ENCODE peak calls at places on chromosomes 6 and 20, in four cellular contexts. U is PC-9, S is fibroblast of lung, H is psoas muscle. Z is an unnamed sample.

GRCh38 chr20:25237610-25238318 is 10.1 kb upstream of the PYGB start:
- DNase-seq in U (peak), S (peak), H (peak), Z (peak)

GRCh38 chr6:33383427-33384185 is 8.0 kb upstream of the KIFC1 start:
- DNase-seq in U (no peak), S (no peak), H (no peak), Z (no peak)

GRCh38 chr6:149834513-149835481 is 29.4 kb downstream of the LRP11 start:
- DNase-seq in U (peak), S (peak), H (no peak), Z (no peak)

GRCh38 chr20:6767536-6768227 is at the start of gene BMP2:
- DNase-seq in U (no peak), S (peak), H (peak), Z (peak)

GRCh38 chr20:6697228-6697972 is 70.1 kb upstream of the BMP2 start:
- DNase-seq in U (no peak), S (no peak), H (no peak), Z (no peak)

GRCh38 chr20:53346266-53346665 is 247.4 kb downstream of the ZNF217 start:
- DNase-seq in U (no peak), S (no peak), H (no peak), Z (no peak)

GRCh38 chr6:79671605-79672266 is 40.6 kb downstream of the SH3BGRL2 start:
- DNase-seq in U (peak), S (peak), H (peak), Z (no peak)

GRCh38 chr6:130760006-130760405 is 67.2 kb upstream of the SMLR1 start:
- DNase-seq in U (no peak), S (peak), H (no peak), Z (no peak)

GRCh38 chr6:78492351-78493010 is 374.9 kb upstream of the IRAK1BP1 start:
- DNase-seq in U (no peak), S (no peak), H (no peak), Z (no peak)

GRCh38 chr20:63738687-63739128 is 868 bp upstream of the SLC2A4RG start:
- DNase-seq in U (no peak), S (peak), H (peak), Z (no peak)

GRCh38 chr6:68238097-68238597 is 396.9 kb upstream of the ADGRB3 start:
- DNase-seq in U (no peak), S (peak), H (no peak), Z (no peak)

GRCh38 chr6:136723780-136724179 is 68.5 kb downstream of the MAP3K5 start:
- DNase-seq in U (no peak), S (no peak), H (no peak), Z (no peak)

GRCh38 chr6:127950566-127951141 is 49.8 kb upstream of the THEMIS start:
- DNase-seq in U (no peak), S (no peak), H (no peak), Z (no peak)

GRCh38 chr6:44960898-44961297 is 367.2 kb upstream of the RUNX2 start:
- DNase-seq in U (no peak), S (peak), H (no peak), Z (no peak)

GRCh38 chr6:161736341-161736740 is 462.5 kb upstream of the AGPAT4 start:
- DNase-seq in U (no peak), S (no peak), H (no peak), Z (no peak)

GRCh38 chr20:6886065-6886729 is 118.7 kb downstream of the BMP2 start:
- DNase-seq in U (no peak), S (no peak), H (no peak), Z (no peak)

GRCh38 chr6:97189767-97190166 is 93.2 kb downstream of the MMS22L start:
- DNase-seq in U (no peak), S (peak), H (no peak), Z (peak)

GRCh38 chr6:126628125-126628524 is 288.2 kb downstream of the CENPW start:
- DNase-seq in U (no peak), S (no peak), H (no peak), Z (no peak)

GRCh38 chr6:135182120-135182992 is 1.2 kb downstream of the MYB start:
- DNase-seq in U (peak), S (peak), H (peak), Z (no peak)

GRCh38 chr6:144284474-144284752 is 722 bp upstream of the UTRN start:
- DNase-seq in U (peak), S (no peak), H (no peak), Z (no peak)

GRCh38 chr6:169312658-169313346 is 59.2 kb upstream of the THBS2 start:
- DNase-seq in U (no peak), S (peak), H (no peak), Z (peak)

GRCh38 chr6:26233608-26234420 is 131.2 kb upstream of the BTN3A2 start:
- DNase-seq in U (peak), S (peak), H (no peak), Z (no peak)

GRCh38 chr20:62367136-62367482 is at the start of gene LAMA5:
- DNase-seq in U (no peak), S (no peak), H (peak), Z (no peak)

GRCh38 chr20:53752583-53752970 is 158.9 kb upstream of the ZNF217 start:
- DNase-seq in U (no peak), S (no peak), H (no peak), Z (no peak)

GRCh38 chr20:18688676-18689075 is 100.8 kb downstream of the DTD1 start:
- DNase-seq in U (no peak), S (no peak), H (no peak), Z (no peak)

GRCh38 chr6:159995405-159995804 is 26.5 kb downstream of the IGF2R start:
- DNase-seq in U (no peak), S (no peak), H (no peak), Z (no peak)